ENCODE peak calls at places on chromosomes 11 and 22, in eight cellular contexts. T, X, C, F, W, E, Y and L are unnamed samples.

GRCh38 chr11:19679952-19680823 is 32.4 kb upstream of the NAV2 start:
- DNase-seq in T (no peak), X (peak; percentile 68), C (peak; percentile 98), F (peak; percentile 54), W (peak; percentile 82), E (peak; percentile 87), Y (peak; percentile 97), L (no peak)

GRCh38 chr11:1921576-1922141 is 2.2 kb downstream of the TNNT3 start:
- DNase-seq in T (no peak), X (no peak), C (no peak), F (no peak), W (no peak), E (peak; percentile 64), Y (no peak), L (no peak)

GRCh38 chr22:39144101-39144815 is 8.2 kb downstream of the CBX7 start:
- DNase-seq in T (no peak), X (peak; percentile 60), C (no peak), F (no peak), W (no peak), E (peak; percentile 46), Y (peak; percentile 17), L (peak; percentile 56)

GRCh38 chr11:83827940-83828554 is 541.9 kb upstream of the CCDC90B start:
- DNase-seq in T (peak; percentile 85), X (no peak), C (no peak), F (no peak), W (no peak), E (no peak), Y (peak; percentile 55), L (peak; percentile 13)

GRCh38 chr11:3189886-3190583 is 24.9 kb upstream of the OSBPL5 start:
- DNase-seq in T (no peak), X (no peak), C (peak; percentile 33), F (no peak), W (no peak), E (no peak), Y (no peak), L (no peak)

GRCh38 chr11:64885367-64886286 is 7.2 kb upstream of the EHD1 start:
- DNase-seq in T (no peak), X (no peak), C (no peak), F (no peak), W (no peak), E (no peak), Y (peak; percentile 67), L (peak; percentile 72)

GRCh38 chr11:102447941-102448868 is 4.4 kb downstream of the TMEM123 start:
- DNase-seq in T (no peak), X (no peak), C (no peak), F (no peak), W (no peak), E (no peak), Y (no peak), L (no peak)

GRCh38 chr11:67651976-67652895 is 1.7 kb upstream of the ACY3 start:
- DNase-seq in T (no peak), X (no peak), C (no peak), F (no peak), W (no peak), E (no peak), Y (peak; percentile 10), L (no peak)

GRCh38 chr11:17978553-17979287 is 34.1 kb downstream of the SERGEF start:
- DNase-seq in T (peak; percentile 81), X (peak; percentile 43), C (no peak), F (no peak), W (peak; percentile 42), E (peak; percentile 19), Y (peak; percentile 67), L (no peak)

GRCh38 chr11:12090061-12090572 is 20.3 kb upstream of the MICAL2 start:
- DNase-seq in T (no peak), X (no peak), C (peak; percentile 86), F (no peak), W (no peak), E (no peak), Y (peak; percentile 94), L (peak; percentile 65)

GRCh38 chr11:31801298-31801702 is 9.8 kb downstream of the PAX6 start:
- DNase-seq in T (no peak), X (no peak), C (no peak), F (no peak), W (no peak), E (no peak), Y (no peak), L (no peak)

DNA sequence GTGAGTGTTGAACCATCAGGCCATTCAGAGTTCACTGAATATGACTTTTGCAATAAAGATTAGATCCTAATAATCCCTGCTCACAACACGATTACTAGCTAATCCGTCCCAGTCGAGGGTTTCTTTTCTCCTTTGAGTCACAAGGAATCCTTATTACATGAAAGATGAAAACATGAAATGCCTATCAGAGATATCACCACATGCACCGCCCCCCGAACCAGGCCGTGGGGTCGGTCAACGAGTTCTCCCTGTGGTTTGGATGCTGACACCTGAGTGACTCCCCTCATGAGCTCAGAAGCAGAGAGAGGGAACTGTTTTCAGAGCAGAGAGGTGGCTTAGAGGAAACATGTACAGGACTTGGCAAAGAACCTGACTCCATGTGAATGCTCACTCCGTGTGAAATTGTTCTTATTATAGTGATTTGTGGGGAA is 263.3 kb downstream of the ETS1 start:
- DNase-seq in T (no peak), X (no peak), C (no peak), F (no peak), W (no peak), E (no peak), Y (no peak), L (no peak)
- H3K4me1 ChIP-seq in T (peaks cover 3% of the 10 kb centered on the region), X (no peaks in the 10 kb centered on the region), C (no peaks in the 10 kb centered on the region), F (no peaks in the 10 kb centered on the region), W (peaks cover 25% of the 10 kb centered on the region), E (no peaks in the 10 kb centered on the region), Y (no peaks in the 10 kb centered on the region), L (peaks cover 63% of the 10 kb centered on the region)

DNA sequence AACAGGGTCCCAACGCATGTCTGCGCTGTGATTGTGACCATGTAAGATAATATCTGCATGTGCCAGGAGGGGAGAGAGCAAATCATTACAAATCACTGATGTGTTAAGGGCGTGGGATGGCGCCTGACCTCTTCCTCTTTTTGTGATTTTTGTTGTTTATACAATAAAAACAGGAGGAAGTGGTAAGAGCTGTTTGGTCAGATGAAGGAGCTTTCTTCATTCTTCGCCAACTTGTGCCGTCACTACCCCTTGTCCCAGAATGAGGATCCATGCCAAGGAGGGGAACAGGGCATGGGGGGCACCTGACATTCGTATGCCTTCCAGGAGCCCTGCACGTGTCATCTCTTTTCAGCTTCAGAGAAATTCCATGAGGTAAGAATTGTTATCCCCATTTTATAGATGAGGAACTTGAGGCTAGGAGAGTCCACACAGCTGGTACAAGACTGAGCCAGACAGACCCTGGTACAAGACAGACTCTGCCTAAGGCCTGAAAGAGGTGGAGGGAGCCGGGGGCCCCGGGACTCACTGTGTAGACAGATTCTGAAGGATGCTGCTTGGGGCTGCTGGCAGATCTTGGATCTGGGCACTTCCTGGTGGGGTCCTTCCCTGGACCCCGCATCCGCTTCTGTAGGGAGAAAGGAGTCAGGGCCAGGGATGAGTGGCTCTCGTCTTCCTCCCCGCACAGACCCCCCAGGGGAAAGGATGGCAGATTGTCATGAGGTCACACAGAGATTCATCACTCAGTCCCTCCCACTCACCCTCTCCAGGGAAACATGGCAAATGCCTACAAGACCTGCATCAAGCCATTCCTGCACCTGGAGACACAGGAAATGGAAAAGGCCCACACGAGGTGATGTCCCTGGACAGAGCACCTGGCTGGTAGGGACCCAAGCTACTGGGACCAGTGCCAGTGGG is 34.6 kb downstream of the NFAM1 start:
- DNase-seq in T (peak; percentile 70), X (no peak), C (peak; percentile 78), F (no peak), W (peak; percentile 31), E (no peak), Y (no peak), L (no peak)
- H3K4me3 ChIP-seq in T (peak overlapping the region; percentile 45), X (no peak overlapping the region), C (no peak overlapping the region), F (no peak overlapping the region), W (no peak overlapping the region), E (no peak overlapping the region), Y (no peak overlapping the region), L (no peak overlapping the region)

GRCh38 chr22:49476800-49477400 is 350.8 kb downstream of the BRD1 start:
- DNase-seq in T (no peak), X (no peak), C (no peak), F (no peak), W (no peak), E (no peak), Y (no peak), L (no peak)

GRCh38 chr22:49479566-49479965 is 348.1 kb downstream of the BRD1 start:
- DNase-seq in T (no peak), X (no peak), C (no peak), F (no peak), W (no peak), E (no peak), Y (no peak), L (no peak)

GRCh38 chr22:49473286-49473685 is 354.4 kb downstream of the BRD1 start:
- DNase-seq in T (no peak), X (no peak), C (no peak), F (no peak), W (no peak), E (no peak), Y (no peak), L (no peak)

GRCh38 chr22:49476176-49476575 is 351.5 kb downstream of the BRD1 start:
- DNase-seq in T (no peak), X (no peak), C (no peak), F (no peak), W (no peak), E (no peak), Y (no peak), L (no peak)

DNA sequence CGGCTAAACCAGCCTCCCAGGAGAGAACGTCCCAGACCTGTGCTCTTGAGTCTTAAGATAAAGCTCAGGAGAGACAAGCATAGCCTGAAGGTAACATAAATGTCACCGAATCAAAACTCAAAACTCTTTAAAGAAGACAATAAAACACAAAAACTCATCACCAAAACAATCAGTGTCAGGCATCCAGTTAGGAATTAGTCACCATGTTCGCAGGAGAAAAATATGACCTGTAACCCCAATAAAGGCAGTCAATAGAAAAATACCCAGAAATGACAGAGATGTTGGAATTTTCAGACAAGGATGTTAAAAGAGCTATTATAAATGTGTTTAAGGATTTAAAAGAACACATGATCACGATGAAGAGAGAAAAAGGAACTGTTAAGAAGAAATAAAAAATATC is 352.4 kb downstream of the BRD1 start:
- DNase-seq in T (no peak), X (no peak), C (no peak), F (no peak), W (no peak), E (no peak), Y (peak; percentile 5), L (no peak)
- H3K4me1 ChIP-seq in T (no peaks in the 10 kb centered on the region), X (no peaks in the 10 kb centered on the region), C (no peaks in the 10 kb centered on the region), F (no peaks in the 10 kb centered on the region), W (no peaks in the 10 kb centered on the region), E (no peaks in the 10 kb centered on the region), Y (no peaks in the 10 kb centered on the region), L (no peaks in the 10 kb centered on the region)

DNA sequence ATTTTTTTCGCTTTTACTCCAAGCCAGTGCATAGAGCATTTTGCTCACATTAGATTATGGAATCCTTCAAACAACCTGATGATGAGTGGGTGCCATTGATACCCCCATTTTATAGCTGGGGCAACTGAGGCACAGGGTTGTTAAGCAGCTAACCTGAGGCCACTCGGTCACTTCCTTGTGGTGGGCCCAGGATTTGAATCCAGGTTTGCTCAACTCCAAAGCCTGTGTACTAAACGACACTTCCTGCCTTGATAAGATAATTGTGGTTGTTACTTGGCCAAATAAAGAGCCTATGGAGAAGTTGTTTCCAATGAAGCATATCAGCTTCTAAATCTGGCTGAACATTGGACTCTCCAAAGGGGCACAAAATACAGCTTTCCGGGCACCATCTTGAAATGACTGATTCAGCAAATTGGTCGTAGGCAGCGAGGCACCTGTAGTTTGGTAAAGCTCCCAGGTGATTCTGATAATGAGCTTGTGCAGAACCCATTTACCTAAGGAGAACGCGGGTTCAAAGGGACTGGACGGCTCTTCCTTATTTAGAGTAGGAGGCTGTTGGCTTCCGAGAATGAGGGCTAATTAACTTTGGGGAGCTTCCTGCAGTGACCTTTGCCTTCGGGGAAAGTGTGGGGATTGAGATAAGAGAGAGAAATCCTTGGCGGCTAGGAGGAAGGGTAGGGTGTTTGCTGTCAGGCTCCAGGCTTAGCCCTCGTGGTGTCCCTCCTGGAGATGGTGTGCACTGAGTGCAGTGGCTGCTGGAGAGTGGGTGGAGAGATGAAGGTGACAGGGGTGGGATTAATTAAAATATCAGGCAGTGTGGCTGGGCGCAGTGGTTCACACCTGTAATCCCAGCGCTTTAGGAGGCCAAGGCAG is 17.5 kb upstream of the EHF start:
- DNase-seq in T (no peak), X (no peak), C (no peak), F (no peak), W (no peak), E (no peak), Y (no peak), L (no peak)
- H3K4me3 ChIP-seq in T (no peak overlapping the region), X (no peak overlapping the region), C (no peak overlapping the region), F (no peak overlapping the region), W (no peak overlapping the region), E (no peak overlapping the region), Y (no peak overlapping the region), L (no peak overlapping the region)